ENCODE peak calls at places on chromosomes 3 and 15, in five cellular contexts. R is H1, I is suprapubic skin, S is GM12891, L is vagina. X is an unnamed sample.

GRCh38 chr3:197926418-197926817 is 23.6 kb upstream of the RPL35A start:
- DNase-seq in R (peak), I (no peak), S (no peak), L (no peak), X (no peak)

GRCh38 chr3:177282028-177282655 is 84.9 kb upstream of the TBL1XR1 start:
- DNase-seq in R (no peak), I (no peak), S (no peak), L (no peak), X (no peak)

GRCh38 chr3:85455801-85456200 is 497.0 kb downstream of the CADM2 start:
- DNase-seq in R (no peak), I (no peak), S (no peak), L (no peak), X (no peak)

GRCh38 chr15:71792521-71792920 is 17.8 kb upstream of the NR2E3 start:
- DNase-seq in R (no peak), I (no peak), S (no peak), L (no peak), X (no peak)

GRCh38 chr15:66071160-66071559 is 182.4 kb downstream of the MEGF11 start:
- DNase-seq in R (no peak), I (no peak), S (no peak), L (no peak), X (no peak)

GRCh38 chr3:5809811-5810210 is 622.3 kb downstream of the EDEM1 start:
- DNase-seq in R (no peak), I (no peak), S (no peak), L (no peak), X (no peak)

GRCh38 chr15:99385865-99386264 is 134.6 kb downstream of the LRRC28 start:
- DNase-seq in R (no peak), I (no peak), S (no peak), L (no peak), X (no peak)

GRCh38 chr3:134407247-134407640 is 33.0 kb upstream of the AMOTL2 start:
- DNase-seq in R (no peak), I (no peak), S (no peak), L (no peak), X (no peak)

GRCh38 chr3:127121221-127121647 is 71.7 kb upstream of the PRR23E start:
- DNase-seq in R (no peak), I (peak), S (no peak), L (no peak), X (no peak)

GRCh38 chr3:133943639-133944131 is 48.0 kb upstream of the RAB6B start:
- DNase-seq in R (no peak), I (peak), S (no peak), L (no peak), X (no peak)

GRCh38 chr3:109072208-109072607 is 45.7 kb downstream of the MORC1 start:
- DNase-seq in R (no peak), I (no peak), S (no peak), L (no peak), X (no peak)

GRCh38 chr3:132626955-132627354 is 29.9 kb downstream of the ACKR4 start:
- DNase-seq in R (no peak), I (no peak), S (no peak), L (no peak), X (no peak)

GRCh38 chr3:184822654-184823053 is 10.7 kb downstream of the VPS8 start:
- DNase-seq in R (no peak), I (no peak), S (no peak), L (no peak), X (no peak)

GRCh38 chr15:92817339-92817886 is 82.7 kb upstream of the CHD2 start:
- DNase-seq in R (no peak), I (no peak), S (no peak), L (no peak), X (no peak)

GRCh38 chr3:143249014-143249413 is 129.4 kb downstream of the CHST2 start:
- DNase-seq in R (no peak), I (no peak), S (no peak), L (peak), X (no peak)

GRCh38 chr3:174253221-174253620 is 605.9 kb upstream of the NAALADL2 start:
- DNase-seq in R (no peak), I (no peak), S (no peak), L (no peak), X (no peak)

GRCh38 chr3:37136067-37136466 is 38.3 kb downstream of the LRRFIP2 start:
- DNase-seq in R (no peak), I (no peak), S (no peak), L (no peak), X (no peak)

GRCh38 chr3:183085634-183086390 is 13.5 kb downstream of the MCCC1 start:
- DNase-seq in R (no peak), I (no peak), S (no peak), L (no peak), X (no peak)

GRCh38 chr15:63189955-63190691 is 717 bp downstream of the RAB8B start:
- DNase-seq in R (no peak), I (no peak), S (no peak), L (no peak), X (no peak)

GRCh38 chr15:63187589-63188226 is 1.7 kb upstream of the RAB8B start:
- DNase-seq in R (no peak), I (no peak), S (no peak), L (no peak), X (no peak)

GRCh38 chr15:63190993-63191392 is 1.6 kb downstream of the RAB8B start:
- DNase-seq in R (no peak), I (no peak), S (no peak), L (no peak), X (no peak)

GRCh38 chr15:63188247-63188936 is 1.0 kb upstream of the RAB8B start:
- DNase-seq in R (no peak), I (no peak), S (no peak), L (no peak), X (no peak)

DNA sequence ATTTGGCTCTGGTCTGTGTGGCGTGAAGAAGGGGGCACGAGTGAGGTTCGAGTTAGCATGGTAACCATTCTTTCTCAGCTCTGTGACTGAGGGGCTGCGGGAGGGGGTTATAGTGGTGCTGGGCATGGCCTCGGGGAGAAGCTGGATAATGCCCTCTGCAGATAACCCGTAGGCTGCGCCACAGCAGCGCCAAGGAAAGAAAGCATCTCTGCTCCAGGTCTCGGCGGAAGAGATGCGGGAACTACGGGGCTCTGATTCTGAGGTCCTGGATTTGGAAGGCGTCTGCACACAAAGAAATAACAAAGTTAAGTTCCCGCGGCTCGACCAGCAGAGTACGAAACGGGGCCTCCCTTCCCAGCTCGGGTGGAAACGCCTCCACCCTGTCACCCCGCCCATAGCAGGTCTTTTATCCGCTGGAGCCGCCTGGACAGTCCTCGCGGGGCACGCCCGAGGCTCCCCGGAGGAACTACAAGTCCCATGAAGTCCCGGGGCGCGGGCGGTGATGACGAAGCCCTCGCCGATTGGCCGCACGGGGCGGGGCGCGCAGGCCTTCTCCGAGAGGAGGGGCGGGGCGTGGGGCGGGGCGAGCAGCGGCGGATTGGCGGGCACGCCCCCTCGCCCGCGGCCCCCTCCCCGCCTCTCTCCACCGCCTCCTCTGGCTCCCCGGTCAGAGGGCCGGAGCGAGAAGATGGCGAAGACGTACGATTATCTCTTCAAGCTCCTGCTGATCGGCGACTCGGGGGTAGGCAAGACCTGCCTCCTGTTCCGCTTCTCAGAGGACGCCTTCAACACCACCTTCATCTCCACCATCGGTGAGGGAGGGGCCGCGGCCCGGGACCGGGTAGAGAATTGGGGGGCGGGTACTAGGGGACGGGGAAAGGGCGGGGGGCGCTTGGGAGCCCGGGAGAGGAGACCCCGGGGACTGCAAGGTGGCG is at the start of gene RAB8B:
- DNase-seq in R (peak), I (peak), S (peak), L (peak), X (peak)
- TF ChIP-seq POLR2A in R (no peak), I (peak), S (peak), L (peak), X (peak)

GRCh38 chr3:113057117-113057516 is 66.3 kb downstream of the GTPBP8 start:
- DNase-seq in R (no peak), I (no peak), S (no peak), L (no peak), X (no peak)
- TF ChIP-seq POLR2AphosphoS5 in R (no peak), I (no peak), S (no peak), L (no peak), X (no peak)

DNA sequence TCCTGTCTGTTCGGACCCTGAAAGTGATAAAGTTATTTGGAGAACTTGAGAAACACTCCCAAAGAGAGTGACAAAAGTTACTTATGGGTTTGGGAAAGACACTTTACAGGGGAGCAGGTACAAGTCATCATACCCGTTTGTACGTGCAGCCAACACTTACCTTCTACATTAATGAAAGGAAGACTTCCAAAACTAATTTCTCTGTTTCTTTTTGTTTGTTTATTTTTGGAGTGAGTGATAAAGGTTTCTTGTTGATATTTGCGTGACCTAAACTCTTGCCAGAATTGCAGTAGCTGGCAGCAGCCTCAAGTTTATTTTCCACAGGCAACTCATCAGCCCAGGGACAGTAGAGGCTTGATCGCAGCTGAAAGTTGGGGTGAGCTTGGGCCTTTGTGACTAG is 8.4 kb downstream of the ABHD2 start:
- DNase-seq in R (no peak), I (no peak), S (no peak), L (no peak), X (no peak)
- TF ChIP-seq POLR2A in R (no peak), I (no peak), S (no peak), L (no peak), X (no peak)

GRCh38 chr3:45670995-45671394 is 18.2 kb upstream of the SACM1L start:
- DNase-seq in R (no peak), I (no peak), S (no peak), L (no peak), X (no peak)

GRCh38 chr3:45677045-45677436 is 12.2 kb upstream of the SACM1L start:
- DNase-seq in R (no peak), I (peak), S (no peak), L (peak), X (no peak)

GRCh38 chr3:45676248-45677044 is 12.8 kb upstream of the SACM1L start:
- DNase-seq in R (no peak), I (no peak), S (no peak), L (no peak), X (no peak)

GRCh38 chr3:45677841-45678240 is 11.4 kb upstream of the SACM1L start:
- DNase-seq in R (no peak), I (no peak), S (no peak), L (no peak), X (no peak)

GRCh38 chr3:45673273-45673672 is 15.9 kb upstream of the SACM1L start:
- DNase-seq in R (no peak), I (no peak), S (no peak), L (no peak), X (no peak)
- TF ChIP-seq POLR2AphosphoS5 in R (no peak), I (no peak), S (no peak), L (no peak), X (no peak)

DNA sequence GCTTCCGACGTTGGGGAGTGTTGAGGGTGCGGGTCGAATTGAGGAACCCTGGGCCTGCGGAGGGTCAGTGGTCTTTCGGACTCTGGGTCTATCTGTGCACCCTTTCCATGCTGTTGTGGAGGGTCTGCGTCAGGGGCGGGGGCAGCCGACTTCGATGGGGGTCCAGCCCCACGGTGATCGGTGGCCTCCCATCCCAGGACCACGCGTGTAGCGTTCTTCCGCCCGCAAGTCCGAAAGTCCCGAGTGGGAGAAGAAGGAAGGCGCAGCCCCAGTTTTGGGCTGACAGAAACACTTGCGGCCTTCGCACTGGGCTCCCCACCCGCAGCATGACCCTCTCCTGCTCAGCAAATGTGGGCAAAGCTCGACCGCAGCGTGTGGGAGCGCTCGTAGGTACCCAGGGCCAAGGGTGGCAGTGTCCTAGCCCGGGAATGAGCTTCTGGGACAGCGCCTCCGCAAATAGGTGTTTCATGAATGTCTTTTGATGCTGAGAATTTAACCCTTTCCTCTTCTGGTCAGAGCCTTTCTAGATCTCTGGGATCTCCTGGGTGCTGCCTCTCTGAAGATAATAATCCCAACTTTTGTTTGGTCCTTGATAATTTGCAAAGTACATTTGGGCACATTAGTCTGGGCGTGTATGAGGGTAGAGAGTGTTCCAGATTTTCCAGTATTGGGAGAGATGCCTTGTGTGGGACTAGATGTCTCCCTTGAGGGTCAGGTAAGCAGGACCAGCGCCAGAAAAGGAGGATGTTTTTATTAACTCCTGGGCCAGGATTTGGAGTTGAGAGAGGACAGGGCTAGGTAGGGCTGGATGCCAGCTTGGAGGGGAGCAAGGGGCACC is 2.3 kb upstream of the DLL4 start:
- DNase-seq in R (no peak), I (peak), S (no peak), L (no peak), X (no peak)
- TF ChIP-seq POLR2A in R (no peak), I (no peak), S (no peak), L (no peak), X (no peak)

X was measured in esophagus muscularis mucosa.